ENCODE peak calls at places on chromosomes 2 and 18, in four cellular contexts. X is tibial nerve, J is spleen, O is pancreas. Y is an unnamed sample.
A peak's percentile ranks its signal among the peaks of the same experiment; 100 is the strongest.

GRCh38 chr2:178513876-178514275 is 33.6 kb downstream of the PLEKHA3 start:
- DNase-seq in X (no peak), J (no peak), O (no peak), Y (no peak)

GRCh38 chr18:9743200-9744016 is 35.3 kb downstream of the RAB31 start:
- DNase-seq in X (no peak), J (peak; percentile 12), O (no peak), Y (peak; percentile 48)

GRCh38 chr2:172986040-172986439 is 89.6 kb upstream of the MAP3K20 start:
- DNase-seq in X (no peak), J (no peak), O (no peak), Y (no peak)

GRCh38 chr2:133787207-133787606 is 218.9 kb upstream of the NCKAP5 start:
- DNase-seq in X (no peak), J (no peak), O (no peak), Y (no peak)

GRCh38 chr2:6510547-6510946 is 355.2 kb downstream of the CMPK2 start:
- DNase-seq in X (no peak), J (no peak), O (no peak), Y (no peak)

GRCh38 chr18:68342039-68342659 is 372.8 kb downstream of the TMX3 start:
- DNase-seq in X (no peak), J (no peak), O (no peak), Y (no peak)

GRCh38 chr18:65938592-65939372 is 188.0 kb downstream of the CDH7 start:
- DNase-seq in X (no peak), J (no peak), O (peak; percentile 31), Y (peak; percentile 24)

GRCh38 chr18:9565407-9565806 is 49.0 kb downstream of the PPP4R1 start:
- DNase-seq in X (no peak), J (no peak), O (no peak), Y (no peak)

GRCh38 chr2:73260338-73260984 is 23.8 kb downstream of the FBXO41 start:
- DNase-seq in X (no peak), J (no peak), O (peak; percentile 68), Y (peak; percentile 79)

GRCh38 chr2:170396799-170397459 is 219.0 kb downstream of the MYO3B start:
- DNase-seq in X (no peak), J (no peak), O (no peak), Y (peak; percentile 15)

GRCh38 chr2:48414640-48414979 is 115.3 kb upstream of the STON1 start:
- DNase-seq in X (no peak), J (no peak), O (no peak), Y (no peak)

GRCh38 chr18:44895176-44895798 is 214.6 kb downstream of the SETBP1 start:
- DNase-seq in X (no peak), J (no peak), O (peak; percentile 40), Y (peak; percentile 53)

GRCh38 chr18:40413160-40413559 is 1541.9 kb upstream of the PIK3C3 start:
- DNase-seq in X (no peak), J (no peak), O (no peak), Y (no peak)

GRCh38 chr18:1527805-1528204 is 623.1 kb downstream of the ADCYAP1 start:
- DNase-seq in X (no peak), J (no peak), O (no peak), Y (no peak)

GRCh38 chr2:65999790-66000189 is 435.1 kb upstream of the MEIS1 start:
- DNase-seq in X (no peak), J (no peak), O (no peak), Y (no peak)

GRCh38 chr2:68302281-68302680 is 17.5 kb downstream of the CNRIP1 start:
- DNase-seq in X (no peak), J (no peak), O (no peak), Y (no peak)

GRCh38 chr18:30135938-30136337 is 906.6 kb downstream of the DSC3 start:
- DNase-seq in X (no peak), J (no peak), O (no peak), Y (no peak)

GRCh38 chr2:212135739-212136138 is 402.9 kb downstream of the ERBB4 start:
- DNase-seq in X (no peak), J (no peak), O (no peak), Y (no peak)

GRCh38 chr2:9142551-9143263 is 63.9 kb upstream of the ASAP2 start:
- DNase-seq in X (peak; percentile 70), J (peak; percentile 94), O (peak; percentile 86), Y (peak; percentile 95)

GRCh38 chr2:161096336-161096735 is 63.9 kb upstream of the TANK start:
- DNase-seq in X (no peak), J (no peak), O (no peak), Y (no peak)

GRCh38 chr2:77104554-77104953 is 417.6 kb downstream of the LRRTM4 start:
- DNase-seq in X (no peak), J (no peak), O (no peak), Y (peak; percentile 9)

GRCh38 chr18:77464917-77465316 is 215.3 kb downstream of the GALR1 start:
- DNase-seq in X (no peak), J (no peak), O (no peak), Y (no peak)

GRCh38 chr2:226776104-226776503 is 23.5 kb downstream of the IRS1 start:
- DNase-seq in X (no peak), J (no peak), O (no peak), Y (no peak)

GRCh38 chr18:77173274-77174030 is 40.9 kb upstream of the MBP start:
- DNase-seq in X (no peak), J (no peak), O (no peak), Y (no peak)

GRCh38 chr2:32063310-32064020 is at the start of gene SPAST:
- DNase-seq in X (peak; percentile 93), J (peak; percentile 100), O (peak; percentile 98), Y (peak; percentile 99)

GRCh38 chr18:2932247-2933181 is 80.4 kb downstream of the LPIN2 start:
- DNase-seq in X (no peak), J (no peak), O (peak; percentile 42), Y (peak; percentile 68)

GRCh38 chr2:85396531-85397470 is 13.4 kb downstream of the CAPG start:
- DNase-seq in X (no peak), J (peak; percentile 24), O (no peak), Y (no peak)

GRCh38 chr2:28716265-28716865 is 35.3 kb upstream of the PPP1CB start:
- DNase-seq in X (peak; percentile 28), J (peak; percentile 46), O (peak; percentile 46), Y (no peak)

GRCh38 chr2:25936889-25937545 is 45.3 kb downstream of the KIF3C start:
- DNase-seq in X (no peak), J (no peak), O (no peak), Y (no peak)

DNA sequence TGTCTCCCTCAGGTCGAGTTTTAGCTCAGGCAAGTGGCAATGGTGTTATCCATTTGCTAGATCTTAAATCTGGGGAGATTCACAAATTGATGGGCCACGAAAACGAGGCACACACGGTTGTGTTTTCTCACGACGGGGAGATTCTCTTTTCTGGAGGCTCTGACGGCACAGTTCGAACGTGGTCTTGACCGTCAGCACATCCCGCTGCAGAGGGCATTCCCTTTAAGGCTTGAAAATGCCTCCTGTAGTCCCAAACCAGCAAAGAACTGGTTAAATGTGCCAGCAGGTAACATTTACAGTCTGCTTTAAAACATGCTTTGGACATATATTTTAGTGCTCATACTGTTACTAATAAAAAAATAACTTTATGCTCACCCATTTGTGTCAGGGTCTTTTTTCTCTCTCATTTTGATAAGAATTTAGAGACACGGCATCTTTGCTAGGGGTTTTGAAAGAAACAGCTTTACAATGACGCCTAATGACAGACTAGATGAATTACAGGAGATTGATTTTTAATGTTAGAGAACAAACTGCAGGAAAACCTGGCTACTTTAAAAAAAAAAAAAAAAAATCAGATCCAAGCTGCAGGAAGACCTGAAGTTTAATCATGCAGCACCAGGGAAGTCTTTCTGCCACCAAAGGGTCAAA is 602 bp upstream of the VWC2L start:
- DNase-seq in X (no peak), J (no peak), O (no peak), Y (no peak)
- H3K36me3 ChIP-seq in X (no peaks in the 10 kb centered on the region), J (no peaks in the 10 kb centered on the region), O (no peaks in the 10 kb centered on the region), Y (no peaks in the 10 kb centered on the region)

DNA sequence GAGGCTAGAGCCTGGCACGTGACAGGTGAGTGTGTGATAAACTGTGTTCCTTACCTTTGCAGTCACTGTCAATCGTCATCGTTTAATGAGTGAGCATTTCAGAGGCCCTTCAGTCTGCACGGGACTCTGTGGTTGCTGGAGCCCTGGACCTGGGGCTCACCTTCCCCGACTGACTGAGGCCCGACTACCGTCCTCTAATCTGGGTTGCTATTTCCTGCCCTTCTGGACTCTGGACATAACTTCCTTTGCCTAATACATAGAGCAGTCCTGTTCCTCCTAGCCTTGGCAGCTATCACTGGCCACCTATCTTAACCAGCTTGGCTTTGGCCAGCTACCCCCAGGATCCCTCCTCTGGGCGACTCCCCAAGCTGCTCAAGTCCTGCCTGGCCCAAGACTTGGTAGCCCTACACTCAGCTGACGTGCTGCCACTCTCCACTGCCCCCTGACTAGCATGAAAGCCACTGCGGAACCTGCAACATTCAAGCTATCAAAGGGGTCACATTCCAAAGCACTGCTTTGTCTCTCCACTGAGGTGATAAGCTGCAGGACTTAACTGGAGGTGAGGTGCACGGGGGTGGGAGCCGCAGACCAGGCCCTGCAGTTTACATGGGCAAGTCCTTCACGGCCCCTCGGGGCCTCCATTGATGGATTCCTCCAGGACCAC is 11.1 kb upstream of the RAB17 start:
- DNase-seq in X (no peak), J (no peak), O (no peak), Y (peak; percentile 81)
- H3K4me3 ChIP-seq in X (no peak overlapping the region), J (no peak overlapping the region), O (no peak overlapping the region), Y (no peak overlapping the region)

GRCh38 chr2:232816656-232817055 is 40.3 kb upstream of the KCNJ13 start:
- DNase-seq in X (no peak), J (no peak), O (no peak), Y (no peak)
- H3K36me3 ChIP-seq in X (peaks cover 99% of the 10 kb centered on the region), J (peaks cover 100% of the 10 kb centered on the region), O (peaks cover 49% of the 10 kb centered on the region), Y (no peaks in the 10 kb centered on the region)

GRCh38 chr2:13616059-13616458 is 899.3 kb downstream of the TRIB2 start:
- DNase-seq in X (no peak), J (no peak), O (no peak), Y (no peak)
- H3K4me3 ChIP-seq in X (no peak overlapping the region), J (no peak overlapping the region), O (no peak overlapping the region), Y (no peak overlapping the region)

GRCh38 chr2:190980630-190981214 is 33.2 kb downstream of the STAT1 start:
- DNase-seq in X (no peak), J (no peak), O (no peak), Y (no peak)
- H3K36me3 ChIP-seq in X (peaks cover 99% of the 10 kb centered on the region), J (peaks cover 100% of the 10 kb centered on the region), O (peaks cover 79% of the 10 kb centered on the region), Y (peaks cover 12% of the 10 kb centered on the region)

GRCh38 chr2:197784956-197785941 is at the start of gene BOLL:
- DNase-seq in X (no peak), J (peak; percentile 72), O (no peak), Y (no peak)
- H3K4me3 ChIP-seq in X (peak within 1 kb of the TSS; percentile 42), J (peak within 1 kb of the TSS; percentile 32), O (peak within 1 kb of the TSS; percentile 27), Y (no peak within 1 kb of the TSS)

GRCh38 chr2:127864877-127865276 is 6.9 kb upstream of the POLR2D start:
- DNase-seq in X (no peak), J (no peak), O (no peak), Y (peak; percentile 59)
- H3K36me3 ChIP-seq in X (peaks cover 77% of the 10 kb centered on the region), J (peaks cover 79% of the 10 kb centered on the region), O (peaks cover 56% of the 10 kb centered on the region), Y (peaks cover 5% of the 10 kb centered on the region)